ENCODE peak calls at places on chromosomes 13 and 19, in five cellular contexts. J is H1, Q is GM12878, D is K562, E is A549. P is an unnamed sample.

GRCh38 chr13:53648673-53649072 is 620.1 kb downstream of the OLFM4 start:
- DNase-seq in Q (no peak), D (no peak), E (no peak), J (no peak), P (no peak)

GRCh38 chr19:8607386-8607785 is 3.1 kb downstream of the ADAMTS10 start:
- DNase-seq in Q (no peak), D (no peak), E (no peak), J (no peak), P (no peak)

GRCh38 chr19:58154287-58154678 is 3.7 kb upstream of the ZNF329 start:
- DNase-seq in Q (no peak), J (no peak), E (no peak), D (no peak), P (peak)

GRCh38 chr19:29524912-29525870 is 603 bp upstream of the VSTM2B start:
- DNase-seq in E (no peak), Q (no peak), D (no peak), J (peak), P (no peak)

GRCh38 chr13:40453666-40454030 is 212.8 kb downstream of the FOXO1 start:
- DNase-seq in Q (no peak), D (no peak), J (no peak), E (no peak), P (no peak)

GRCh38 chr13:40472427-40473220 is 193.8 kb downstream of the FOXO1 start:
- DNase-seq in E (no peak), Q (no peak), J (no peak), D (no peak), P (peak)

GRCh38 chr13:113152894-113153809 is 5.3 kb upstream of the PROZ start:
- DNase-seq in D (peak), E (no peak), Q (no peak), J (peak), P (peak)

GRCh38 chr13:34277971-34278370 is 460.0 kb downstream of the RFC3 start:
- DNase-seq in D (no peak), Q (no peak), E (no peak), J (no peak), P (no peak)

GRCh38 chr19:42422576-42423461 is 4.4 kb downstream of the LIPE start:
- DNase-seq in Q (no peak), E (no peak), J (no peak), D (no peak), P (peak)

DNA sequence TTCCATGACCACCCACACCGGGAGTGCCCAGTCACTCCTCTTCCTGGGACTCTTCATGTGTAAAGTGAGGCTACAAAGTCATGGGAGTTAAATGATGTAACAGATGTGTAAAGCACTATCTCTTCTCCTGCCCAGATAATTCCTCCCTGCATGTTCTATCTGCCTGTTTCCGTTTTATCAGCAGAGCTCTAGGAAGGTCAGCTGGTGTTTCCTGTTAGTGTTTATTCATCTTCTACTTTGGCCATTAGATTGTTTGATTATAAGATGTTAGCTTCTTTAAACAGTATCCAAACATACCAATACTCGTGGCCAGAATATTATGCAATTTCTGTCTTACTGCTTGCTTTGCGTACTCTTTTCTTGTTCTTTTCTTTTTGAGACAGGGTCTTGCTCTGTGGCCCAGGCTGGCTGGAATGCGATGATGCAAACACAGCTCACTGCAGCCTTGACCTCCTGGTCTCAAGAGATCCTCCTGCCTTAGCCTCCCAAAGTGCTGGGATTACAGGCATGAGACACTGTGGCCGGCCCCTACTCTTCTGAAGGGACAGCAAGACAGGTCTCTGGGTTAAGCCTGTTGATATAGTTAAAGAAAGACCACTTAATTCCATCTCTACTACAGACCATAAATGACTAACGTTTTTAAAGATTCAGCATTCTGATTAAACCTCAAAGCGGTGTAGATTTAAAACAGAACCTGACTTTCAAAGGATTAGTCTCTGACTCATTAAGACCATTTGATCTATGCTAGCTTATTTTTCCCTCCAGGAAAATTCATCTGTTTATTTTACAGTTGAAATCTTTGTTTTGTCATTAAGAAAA is 97.4 kb upstream of the AKAP11 start:
- DNase-seq in J (no peak), E (no peak), D (peak), Q (no peak), P (no peak)
- TF ChIP-seq KDM1A in J (peak), E (no peak), D (peak), Q (no peak), P (no peak)

GRCh38 chr13:94696171-94696570 is 16.2 kb downstream of the SOX21 start:
- DNase-seq in J (no peak), D (no peak), E (no peak), Q (no peak), P (no peak)
- TF ChIP-seq KDM1A in J (no peak), D (no peak), E (no peak), Q (no peak), P (no peak)

GRCh38 chr19:47561440-47562045 is 11.4 kb downstream of the ZNF541 start:
- DNase-seq in E (no peak), Q (no peak), D (no peak), J (no peak), P (no peak)

GRCh38 chr19:47564081-47564480 is 8.9 kb downstream of the ZNF541 start:
- DNase-seq in Q (no peak), D (no peak), J (no peak), E (no peak), P (peak)

GRCh38 chr19:47560999-47561398 is 11.9 kb downstream of the ZNF541 start:
- DNase-seq in D (no peak), Q (no peak), E (no peak), J (no peak), P (no peak)
- TF ChIP-seq KDM1A in D (no peak), Q (no peak), E (no peak), J (no peak), P (no peak)

DNA sequence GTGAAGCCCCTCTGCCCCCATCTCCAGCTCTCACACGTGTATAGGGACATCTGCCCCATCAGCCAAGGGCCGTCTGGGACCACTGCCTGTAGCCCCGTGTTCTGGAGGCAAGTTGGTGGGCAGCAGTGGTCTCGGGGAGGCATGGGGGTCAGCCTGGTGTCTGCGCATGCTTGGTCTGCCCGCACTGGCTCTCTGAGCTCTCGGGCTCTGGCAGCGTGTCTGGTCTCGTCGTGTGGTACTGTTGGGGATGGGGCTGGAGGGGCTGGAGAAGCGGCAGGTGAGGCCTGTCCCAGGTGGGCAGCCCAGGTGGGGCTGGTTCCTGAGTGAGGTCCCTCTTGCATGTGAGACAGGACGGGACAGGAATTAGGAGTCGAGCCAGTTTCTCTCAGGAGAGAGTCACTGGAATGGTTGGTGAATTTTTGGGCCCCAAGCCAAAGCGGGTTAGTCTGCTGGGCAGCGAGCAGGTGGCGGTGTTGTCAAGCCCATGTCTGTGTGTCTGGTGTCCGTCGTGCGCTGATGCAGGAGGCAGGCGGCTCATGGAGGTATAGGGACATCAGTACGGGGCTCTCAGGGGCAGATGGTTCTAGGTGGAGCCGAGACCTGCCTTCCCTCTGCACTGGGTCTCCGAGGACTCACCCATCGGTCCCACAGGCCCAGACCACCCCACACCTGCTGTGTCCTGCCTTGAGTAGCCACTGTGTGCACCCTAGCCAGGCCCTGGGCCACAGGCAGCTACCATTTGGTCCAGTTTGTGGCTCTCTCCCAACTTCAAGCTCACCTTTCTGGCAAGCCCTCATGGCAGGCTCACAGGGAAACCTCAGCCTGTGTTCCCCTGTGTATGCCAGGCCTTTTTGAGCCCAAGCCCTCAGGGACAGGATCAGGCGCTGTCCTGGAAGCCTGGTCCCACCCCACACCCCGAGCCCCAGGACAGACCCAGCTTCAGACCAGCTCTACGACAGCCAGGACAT is 18.2 kb downstream of the COMP start:
- DNase-seq in Q (no peak), D (no peak), E (no peak), J (no peak), P (no peak)
- TF ChIP-seq KDM1A in Q (no peak), D (no peak), E (no peak), J (no peak), P (no peak)

P was measured in HepG2.